ENCODE peak calls at places on chromosome 17, in five cellular contexts. One of them, this sample, is unnamed.

GRCh38 chr17:73768691-73769090 is 124.4 kb upstream of the SDK2 start:
- DNase-seq in left ventricle myocardium inferior: no peak
- DNase-seq in NCI-H1694: no peak
- DNase-seq in RWPE1: no peak
- DNase-seq in caudate nucleus: no peak
- DNase-seq in this sample: no peak

GRCh38 chr17:7750321-7750821 is 32.8 kb downstream of the DNAH2 start:
- DNase-seq in left ventricle myocardium inferior: no peak
- DNase-seq in NCI-H1694: no peak
- DNase-seq in RWPE1: peak
- DNase-seq in caudate nucleus: no peak
- DNase-seq in this sample: no peak

GRCh38 chr17:78839173-78839761 is 1.3 kb downstream of the USP36 start:
- DNase-seq in left ventricle myocardium inferior: no peak
- DNase-seq in NCI-H1694: no peak
- DNase-seq in RWPE1: peak
- DNase-seq in caudate nucleus: no peak
- DNase-seq in this sample: no peak

GRCh38 chr17:1077536-1078061 is 80.7 kb downstream of the TIMM22 start:
- DNase-seq in left ventricle myocardium inferior: no peak
- DNase-seq in NCI-H1694: no peak
- DNase-seq in RWPE1: no peak
- DNase-seq in caudate nucleus: peak
- DNase-seq in this sample: no peak

GRCh38 chr17:74736423-74737298 is at the start of gene RAB37:
- DNase-seq in left ventricle myocardium inferior: peak
- DNase-seq in NCI-H1694: peak
- DNase-seq in RWPE1: no peak
- DNase-seq in caudate nucleus: no peak
- DNase-seq in this sample: no peak

GRCh38 chr17:78991017-78991783 is 11.5 kb upstream of the LGALS3BP start:
- DNase-seq in left ventricle myocardium inferior: peak
- DNase-seq in NCI-H1694: no peak
- DNase-seq in RWPE1: no peak
- DNase-seq in caudate nucleus: no peak
- DNase-seq in this sample: no peak

GRCh38 chr17:8015957-8016631 is 13.7 kb downstream of the GUCY2D start:
- DNase-seq in left ventricle myocardium inferior: no peak
- DNase-seq in NCI-H1694: no peak
- DNase-seq in RWPE1: no peak
- DNase-seq in caudate nucleus: no peak
- DNase-seq in this sample: no peak

GRCh38 chr17:44995602-44996001 is 27.5 kb upstream of the C1QL1 start:
- DNase-seq in left ventricle myocardium inferior: peak
- DNase-seq in NCI-H1694: no peak
- DNase-seq in RWPE1: no peak
- DNase-seq in caudate nucleus: no peak
- DNase-seq in this sample: no peak

GRCh38 chr17:9363440-9364350 is 211.9 kb downstream of the STX8 start:
- DNase-seq in left ventricle myocardium inferior: no peak
- DNase-seq in NCI-H1694: no peak
- DNase-seq in RWPE1: peak
- DNase-seq in caudate nucleus: no peak
- DNase-seq in this sample: no peak

GRCh38 chr17:15958484-15958854 is 13.5 kb downstream of the ADORA2B start:
- DNase-seq in left ventricle myocardium inferior: no peak
- DNase-seq in NCI-H1694: no peak
- DNase-seq in RWPE1: no peak
- DNase-seq in caudate nucleus: no peak
- DNase-seq in this sample: no peak

GRCh38 chr17:19270347-19270950 is 33.3 kb downstream of the EPN2 start:
- DNase-seq in left ventricle myocardium inferior: no peak
- DNase-seq in NCI-H1694: no peak
- DNase-seq in RWPE1: no peak
- DNase-seq in caudate nucleus: no peak
- DNase-seq in this sample: no peak

GRCh38 chr17:76635039-76635438 is 8.5 kb downstream of the ST6GALNAC1 start:
- DNase-seq in left ventricle myocardium inferior: no peak
- DNase-seq in NCI-H1694: no peak
- DNase-seq in RWPE1: no peak
- DNase-seq in caudate nucleus: no peak
- DNase-seq in this sample: no peak

GRCh38 chr17:75105269-75106080 is 4.3 kb upstream of the ARMC7 start:
- DNase-seq in left ventricle myocardium inferior: no peak
- DNase-seq in NCI-H1694: peak
- DNase-seq in RWPE1: peak
- DNase-seq in caudate nucleus: no peak
- DNase-seq in this sample: no peak

This sample was measured in putamen.